ENCODE peak calls at places on chromosomes 1 and 21, in ten cellular contexts. B, D, S, K, F, Q, T, V, A and L are unnamed samples.

GRCh38 chr1:39081266-39082139 is 55.4 kb downstream of the NDUFS5 start:
- DNase-seq in V (no peak), T (no peak), A (no peak), S (no peak), D (no peak), Q (no peak), B (no peak), K (peak; percentile 89), F (peak; percentile 55), L (no peak)

GRCh38 chr1:93061895-93062792 is 16.9 kb upstream of the MTF2 start:
- DNase-seq in V (peak; percentile 31), T (peak; percentile 54), K (peak; percentile 51), D (no peak), F (peak; percentile 61), S (no peak), Q (peak; percentile 68), A (peak; percentile 24), B (no peak), L (peak; percentile 72)

GRCh38 chr1:72018562-72018961 is 263.8 kb downstream of the NEGR1 start:
- DNase-seq in T (no peak), V (no peak), S (no peak), F (no peak), B (no peak), Q (no peak), K (no peak), D (no peak), A (no peak), L (no peak)

GRCh38 chr1:234842726-234843641 is 233.0 kb upstream of the IRF2BP2 start:
- DNase-seq in K (peak; percentile 37), V (no peak), Q (no peak), S (no peak), T (no peak), F (no peak), B (peak; percentile 79), A (peak; percentile 15), D (peak; percentile 86), L (peak; percentile 67)

GRCh38 chr1:32470991-32471694 is 6.3 kb downstream of the ZBTB8B start:
- DNase-seq in Q (peak; percentile 66), B (no peak), F (no peak), V (no peak), D (no peak), A (no peak), S (no peak), K (no peak), T (no peak), L (peak; percentile 12)

GRCh38 chr1:171654705-171655214 is 2.3 kb upstream of the MYOC start:
- DNase-seq in S (no peak), A (no peak), D (no peak), T (no peak), F (peak; percentile 70), K (no peak), Q (no peak), V (no peak), B (no peak), L (no peak)

GRCh38 chr21:17763286-17764037 is 55.7 kb downstream of the C21orf91 start:
- DNase-seq in Q (no peak), B (no peak), F (no peak), K (no peak), T (no peak), S (no peak), V (no peak), D (no peak), A (no peak), L (no peak)

GRCh38 chr1:15296602-15297321 is 49.7 kb downstream of the FHAD1 start:
- DNase-seq in K (no peak), Q (no peak), A (no peak), F (peak; percentile 19), D (no peak), S (no peak), T (no peak), V (no peak), B (no peak), L (no peak)

GRCh38 chr1:166975361-166976129 is at the start of gene ILDR2:
- DNase-seq in D (peak; percentile 60), S (no peak), T (no peak), F (peak; percentile 42), V (peak; percentile 21), Q (peak; percentile 71), B (peak; percentile 59), A (peak; percentile 26), K (peak; percentile 78), L (peak; percentile 69)

GRCh38 chr1:24910751-24911650 is 19.1 kb downstream of the RUNX3 start:
- DNase-seq in Q (peak; percentile 29), F (no peak), V (peak; percentile 79), T (peak; percentile 93), D (no peak), B (no peak), A (peak; percentile 80), S (no peak), K (no peak), L (no peak)

GRCh38 chr1:117367769-117368059 is 465 bp downstream of the MAN1A2 start:
- DNase-seq in A (no peak), S (no peak), D (no peak), Q (peak; percentile 51), B (no peak), T (no peak), K (no peak), V (no peak), F (no peak), L (peak; percentile 28)

GRCh38 chr1:70364439-70364838 is 9.9 kb upstream of the ANKRD13C start:
- DNase-seq in V (no peak), B (no peak), D (no peak), Q (no peak), F (no peak), S (no peak), A (no peak), T (no peak), K (no peak), L (no peak)

GRCh38 chr1:30690115-30690645 is 33.2 kb downstream of the MATN1 start:
- DNase-seq in F (peak; percentile 46), D (no peak), A (no peak), B (no peak), S (no peak), T (no peak), Q (peak; percentile 64), V (no peak), K (no peak), L (no peak)

GRCh38 chr1:65897485-65897884 is 104.8 kb downstream of the PDE4B start:
- DNase-seq in B (no peak), V (no peak), A (no peak), F (no peak), Q (no peak), S (no peak), T (no peak), D (no peak), K (no peak), L (no peak)

GRCh38 chr21:32705139-32705538 is 22.7 kb downstream of the SYNJ1 start:
- DNase-seq in S (no peak), B (no peak), V (no peak), A (no peak), T (no peak), K (no peak), Q (peak; percentile 77), F (peak; percentile 9), D (no peak), L (no peak)
- H3K4me3 ChIP-seq in S (no peak overlapping the region), B (no peak overlapping the region), V (no peak overlapping the region), A (no peak overlapping the region), T (no peak overlapping the region), K (no peak overlapping the region), Q (no peak overlapping the region), F (no peak overlapping the region), D (no peak overlapping the region), L (no peak overlapping the region)

DNA sequence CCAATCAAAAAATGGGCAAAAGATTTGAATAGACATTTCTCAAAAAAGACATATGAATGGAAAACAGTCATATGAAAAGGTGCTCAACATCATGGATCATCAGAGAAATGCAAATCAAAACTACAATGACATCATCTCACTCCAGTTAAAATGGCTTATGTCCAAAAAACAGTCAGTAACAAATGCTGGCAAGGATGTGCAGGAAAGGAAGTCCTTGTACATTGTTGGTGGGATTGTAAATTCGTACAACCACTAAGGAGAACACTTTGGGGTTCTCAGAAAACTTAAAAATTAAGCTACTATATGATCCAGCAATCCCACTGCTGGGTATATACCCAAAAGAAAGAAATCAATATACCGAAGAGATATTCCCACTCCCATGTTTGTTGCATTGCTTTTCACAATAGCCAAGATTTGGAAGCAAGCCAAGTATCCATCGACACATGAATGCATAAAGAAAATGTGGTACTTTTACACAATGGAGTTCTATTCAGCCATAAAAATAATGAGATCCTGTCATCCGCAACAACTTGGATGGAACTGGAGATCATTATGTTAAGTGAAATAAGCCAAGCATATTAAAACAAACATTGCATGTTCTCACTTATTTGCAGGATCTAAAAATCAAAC is 17.9 kb downstream of the GBP5 start:
- DNase-seq in D (no peak), F (no peak), V (no peak), A (no peak), T (no peak), B (no peak), Q (no peak), K (no peak), S (no peak), L (no peak)
- H3K4me3 ChIP-seq in D (no peak overlapping the region), F (no peak overlapping the region), V (no peak overlapping the region), A (no peak overlapping the region), T (no peak overlapping the region), B (no peak overlapping the region), Q (no peak overlapping the region), K (no peak overlapping the region), S (no peak overlapping the region), L (no peak overlapping the region)

DNA sequence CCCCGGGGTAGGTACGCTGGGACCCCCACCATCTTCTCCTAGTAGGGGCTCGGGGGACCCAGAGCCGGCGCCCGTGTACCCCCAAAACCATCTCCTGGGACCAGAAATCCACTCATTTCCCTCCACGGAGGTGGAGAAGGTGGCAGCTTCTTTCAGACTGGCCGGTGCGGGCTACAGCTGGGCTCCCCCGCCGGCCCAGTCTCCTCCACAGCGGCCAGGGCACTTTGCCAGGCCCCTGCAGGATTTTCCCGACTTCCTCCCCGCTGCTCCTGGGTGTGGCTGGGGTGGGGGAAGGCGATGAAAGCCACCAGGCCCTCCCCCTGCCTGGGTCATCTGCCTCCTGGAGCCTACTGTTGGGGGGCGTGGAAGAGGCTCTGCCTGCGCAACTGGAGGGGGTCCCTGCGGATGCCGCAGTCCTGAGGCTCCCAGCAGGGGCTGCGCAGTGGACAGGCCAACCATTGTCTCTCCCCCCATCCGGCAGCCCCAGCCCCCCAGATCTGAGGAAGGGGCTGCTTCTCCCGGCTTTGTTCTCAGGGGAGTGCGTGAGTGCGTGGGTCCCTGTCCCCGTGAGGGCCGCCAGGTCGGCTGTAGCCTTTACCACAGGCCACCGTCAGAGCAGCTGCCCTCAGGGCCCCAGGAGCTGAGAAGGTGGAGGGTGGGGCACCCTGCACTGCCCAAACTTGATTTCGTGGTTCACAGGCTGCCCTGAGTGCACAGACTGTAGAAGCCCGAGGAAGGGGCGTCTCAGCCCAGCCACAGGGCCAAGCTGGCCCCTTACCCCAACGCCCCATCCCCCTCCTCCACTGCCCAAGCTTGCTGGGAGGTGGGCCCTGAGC is 1.3 kb downstream of the AGRN start:
- DNase-seq in Q (peak; percentile 51), A (no peak), T (no peak), K (peak; percentile 75), F (peak; percentile 78), B (no peak), V (peak; percentile 67), D (peak; percentile 80), S (peak; percentile 15), L (no peak)
- H3K4me3 ChIP-seq in Q (peak overlapping the region; percentile 15), A (no peak overlapping the region), T (peak overlapping the region; percentile 66), K (peak overlapping the region; percentile 37), F (peak overlapping the region; percentile 70), B (peak overlapping the region; percentile 69), V (peak overlapping the region; percentile 59), D (peak overlapping the region; percentile 59), S (peak overlapping the region; percentile 66), L (no peak overlapping the region)

DNA sequence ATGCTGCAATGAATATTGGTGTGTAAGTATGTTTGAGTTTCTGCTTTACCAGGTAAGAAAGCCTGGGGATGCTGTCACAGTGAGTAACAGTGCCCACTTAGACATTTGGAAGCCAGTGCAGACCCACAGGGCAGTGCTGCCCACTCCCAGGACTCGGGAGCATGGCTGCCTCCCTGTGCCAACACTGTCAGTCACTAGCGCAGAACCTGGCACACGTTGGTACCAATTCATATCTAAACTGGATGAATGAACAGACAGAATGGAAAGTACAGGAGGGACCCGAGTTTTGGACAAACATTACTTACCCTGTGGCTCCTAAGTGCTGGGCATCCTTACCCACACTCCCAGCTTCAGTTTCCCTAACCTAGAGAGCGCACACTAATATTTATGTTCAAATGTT is 1.6 kb upstream of the EVA1C start:
- DNase-seq in Q (no peak), A (no peak), S (no peak), V (no peak), K (no peak), D (no peak), B (no peak), T (no peak), F (no peak), L (no peak)
- H3K4me3 ChIP-seq in Q (no peak overlapping the region), A (peak overlapping the region; percentile 88), S (no peak overlapping the region), V (no peak overlapping the region), K (peak overlapping the region; percentile 72), D (peak overlapping the region; percentile 79), B (peak overlapping the region; percentile 72), T (no peak overlapping the region), F (peak overlapping the region; percentile 79), L (no peak overlapping the region)